ENCODE peak calls at places on chromosomes 13 and 19, in nine cellular contexts. U is LoVo; H is GF-D8; P is PC-3; R is left colon; Y is stimulated activated CD4-positive, alpha-beta T cell treated with anti-CD3 and anti-CD28 coated beads, Interleukin-1b, Interleukin-23, amount 100 ng/mL, for 24 hours; V is anterior cingulate cortex; A is progenitor cell of endocrine pancreas; F is T-helper 9 cell. B is an unnamed sample.

GRCh38 chr13:57633141-57633949 is 1.8 kb downstream of the PCDH17 start:
- DNase-seq in H (no peak), A (peak; percentile 52), Y (no peak), V (peak; percentile 76), R (peak; percentile 5), P (no peak), F (no peak), U (no peak), B (no peak)

GRCh38 chr13:64553411-64554129 is 2676.6 kb downstream of the PCDH9 start:
- DNase-seq in H (peak; percentile 7), V (no peak), F (no peak), P (peak; percentile 46), U (no peak), A (no peak), R (no peak), Y (no peak), B (no peak)

GRCh38 chr19:53980553-53981407 is 10.7 kb upstream of the CACNG6 start:
- DNase-seq in U (peak; percentile 55), V (peak; percentile 19), F (no peak), A (no peak), P (peak; percentile 94), R (peak; percentile 34), H (no peak), Y (no peak), B (no peak)

GRCh38 chr19:35959040-35959967 is 23.1 kb downstream of the LRFN3 start:
- DNase-seq in F (peak; percentile 74), Y (peak; percentile 46), U (no peak), P (no peak), H (no peak), V (peak; percentile 13), A (no peak), R (peak; percentile 40), B (no peak)

GRCh38 chr19:40321076-40321475 is 27.1 kb downstream of the C19orf47 start:
- DNase-seq in P (no peak), F (no peak), Y (no peak), R (no peak), H (no peak), A (no peak), V (no peak), U (no peak), B (no peak)

GRCh38 chr13:39835253-39835652 is 179.8 kb downstream of the COG6 start:
- DNase-seq in R (no peak), A (no peak), P (peak; percentile 9), U (no peak), Y (no peak), F (no peak), V (no peak), H (no peak), B (no peak)

GRCh38 chr13:40452741-40453665 is 213.4 kb downstream of the FOXO1 start:
- DNase-seq in Y (no peak), H (no peak), A (no peak), F (no peak), V (no peak), R (no peak), P (peak; percentile 86), U (peak; percentile 52), B (no peak)

GRCh38 chr19:38409631-38410133 is 6.8 kb downstream of the FAM98C start:
- DNase-seq in P (no peak), R (no peak), F (no peak), V (no peak), Y (no peak), A (no peak), U (no peak), H (no peak), B (no peak)

GRCh38 chr13:50236898-50237318 is 221.7 kb downstream of the KCNRG start:
- DNase-seq in U (no peak), V (no peak), H (no peak), Y (no peak), F (no peak), P (no peak), R (no peak), A (no peak), B (no peak)

GRCh38 chr13:99327133-99327532 is 19.9 kb upstream of the GPR183 start:
- DNase-seq in R (no peak), V (no peak), U (no peak), A (no peak), H (no peak), F (no peak), Y (no peak), P (no peak), B (no peak)

GRCh38 chr19:18202759-18203407 is 959 bp downstream of the RAB3A start:
- DNase-seq in P (peak; percentile 18), U (no peak), A (no peak), V (peak; percentile 47), H (peak; percentile 20), Y (no peak), R (peak; percentile 64), F (peak; percentile 17), B (no peak)

GRCh38 chr13:112713517-112714253 is 23.8 kb downstream of the ATP11A start:
- DNase-seq in Y (no peak), A (no peak), V (no peak), H (no peak), P (no peak), R (no peak), U (no peak), F (no peak), B (no peak)

GRCh38 chr19:32977269-32977668 is 5.2 kb downstream of the FAAP24 start:
- DNase-seq in P (no peak), U (no peak), Y (no peak), R (peak; percentile 20), V (no peak), F (no peak), H (peak; percentile 72), A (no peak), B (no peak)

GRCh38 chr19:4007836-4008539 is 452 bp downstream of the PIAS4 start:
- DNase-seq in Y (no peak), V (no peak), F (no peak), P (no peak), A (no peak), U (no peak), H (no peak), R (peak; percentile 59), B (no peak)

GRCh38 chr13:40682449-40683240 is 16.2 kb upstream of the FOXO1 start:
- DNase-seq in V (no peak), R (no peak), H (no peak), Y (no peak), F (no peak), A (no peak), U (peak; percentile 53), P (peak; percentile 64), B (no peak)

GRCh38 chr13:41284512-41285288 is 21.3 kb upstream of the MTRF1 start:
- DNase-seq in F (no peak), Y (no peak), P (peak; percentile 95), H (no peak), V (no peak), A (no peak), U (peak; percentile 56), R (no peak), B (no peak)

GRCh38 chr13:112027250-112027649 is 39.7 kb upstream of the SOX1 start:
- DNase-seq in F (no peak), Y (no peak), A (no peak), H (no peak), U (no peak), P (no peak), V (no peak), R (no peak), B (no peak)

GRCh38 chr19:518292-519231 is 11.3 kb downstream of the TPGS1 start:
- DNase-seq in V (no peak), U (no peak), R (peak; percentile 63), P (no peak), F (peak; percentile 54), A (no peak), H (no peak), Y (no peak), B (no peak)

GRCh38 chr13:111555906-111556305 is 235.5 kb downstream of the TEX29 start:
- DNase-seq in U (no peak), R (no peak), Y (no peak), H (no peak), V (no peak), A (no peak), F (no peak), P (no peak), B (no peak)

GRCh38 chr13:25249001-25249543 is 38.2 kb downstream of the MTMR6 start:
- DNase-seq in Y (no peak), F (no peak), V (peak; percentile 20), U (no peak), P (peak; percentile 52), A (no peak), R (no peak), H (no peak), B (no peak)

GRCh38 chr19:2394054-2394668 is 33.2 kb downstream of the TIMM13 start:
- DNase-seq in P (no peak), R (peak; percentile 36), F (no peak), V (no peak), U (no peak), A (no peak), H (peak; percentile 75), Y (no peak), B (no peak)

B was measured in smooth muscle cell of the brain vasculature.